ENCODE peak calls at places on chromosomes 11 and 22, in eight cellular contexts. H is WERI-Rb-1, Q is tibial artery, L is coronary artery, K is stomach, G is GM23248, Z is astrocyte of the spinal cord, M is fibroblast of pulmonary artery. R is an unnamed sample.
A peak's percentile ranks its signal among the peaks of the same experiment; 100 is the strongest.

GRCh38 chr11:17802491-17802890 is 67.9 kb downstream of the KCNC1 start:
- DNase-seq in M (no peak), K (no peak), L (no peak), Z (no peak), Q (no peak), G (no peak), H (peak; percentile 68), R (no peak)

GRCh38 chr11:1943977-1944376 is 3.2 kb upstream of the MRPL23 start:
- DNase-seq in Z (peak; percentile 12), M (peak; percentile 49), L (no peak), K (no peak), Q (no peak), G (peak; percentile 36), H (no peak), R (peak; percentile 60)

GRCh38 chr11:34495724-34496377 is 17.7 kb downstream of the ELF5 start:
- DNase-seq in M (no peak), L (no peak), H (no peak), K (peak; percentile 73), Z (peak; percentile 81), G (peak; percentile 22), Q (no peak), R (peak; percentile 50)

GRCh38 chr11:18775492-18776292 is 15.9 kb downstream of the PTPN5 start:
- DNase-seq in G (peak; percentile 63), Z (peak; percentile 10), K (peak; percentile 70), H (peak; percentile 81), L (no peak), M (peak; percentile 63), Q (no peak), R (peak; percentile 31)

GRCh38 chr11:45671246-45672171 is 6.1 kb upstream of the CHST1 start:
- DNase-seq in H (peak; percentile 70), K (no peak), M (no peak), G (no peak), L (no peak), Q (no peak), Z (no peak), R (no peak)

GRCh38 chr22:36413022-36413770 is 25.4 kb upstream of the MYH9 start:
- DNase-seq in L (no peak), Z (no peak), G (peak; percentile 17), M (no peak), H (no peak), Q (no peak), K (no peak), R (no peak)

GRCh38 chr11:111225871-111226270 is 19.7 kb upstream of the POU2AF2 start:
- DNase-seq in Z (no peak), H (no peak), G (no peak), Q (no peak), M (no peak), L (no peak), K (no peak), R (no peak)

GRCh38 chr22:29797351-29797750 is 30.2 kb downstream of the UQCR10 start:
- DNase-seq in L (no peak), Z (no peak), Q (no peak), M (no peak), H (no peak), G (no peak), K (no peak), R (no peak)

GRCh38 chr11:2482745-2483144 is 37.9 kb downstream of the KCNQ1 start:
- DNase-seq in K (no peak), Z (no peak), M (no peak), Q (no peak), G (no peak), H (no peak), L (peak; percentile 41), R (no peak)

GRCh38 chr11:79942071-79942470 is 501.2 kb upstream of the TENM4 start:
- DNase-seq in G (no peak), Z (no peak), L (no peak), H (no peak), M (no peak), K (no peak), Q (no peak), R (no peak)

GRCh38 chr11:126051117-126051516 is 11.5 kb downstream of the CDON start:
- DNase-seq in K (no peak), Q (no peak), L (no peak), G (no peak), Z (no peak), M (no peak), H (no peak), R (no peak)

GRCh38 chr11:131465746-131466145 is 95.3 kb downstream of the NTM start:
- DNase-seq in Q (no peak), H (peak; percentile 78), Z (no peak), K (no peak), G (no peak), M (no peak), L (no peak), R (no peak)

GRCh38 chr11:122863704-122864326 is 18.7 kb upstream of the JHY start:
- DNase-seq in H (peak; percentile 35), M (peak; percentile 67), Q (peak; percentile 57), L (no peak), Z (peak; percentile 51), K (no peak), G (peak; percentile 75), R (peak; percentile 16)

GRCh38 chr11:64058494-64058893 is 22.8 kb downstream of the FLRT1 start:
- DNase-seq in Z (no peak), K (no peak), L (no peak), G (no peak), Q (no peak), M (no peak), H (no peak), R (peak; percentile 64)
- H3K4me3 ChIP-seq in Z (no peak overlapping the region), K (no peak overlapping the region), L (no peak overlapping the region), G (no peak overlapping the region), Q (no peak overlapping the region), M (no peak overlapping the region), H (no peak overlapping the region), R (no peak overlapping the region)

DNA sequence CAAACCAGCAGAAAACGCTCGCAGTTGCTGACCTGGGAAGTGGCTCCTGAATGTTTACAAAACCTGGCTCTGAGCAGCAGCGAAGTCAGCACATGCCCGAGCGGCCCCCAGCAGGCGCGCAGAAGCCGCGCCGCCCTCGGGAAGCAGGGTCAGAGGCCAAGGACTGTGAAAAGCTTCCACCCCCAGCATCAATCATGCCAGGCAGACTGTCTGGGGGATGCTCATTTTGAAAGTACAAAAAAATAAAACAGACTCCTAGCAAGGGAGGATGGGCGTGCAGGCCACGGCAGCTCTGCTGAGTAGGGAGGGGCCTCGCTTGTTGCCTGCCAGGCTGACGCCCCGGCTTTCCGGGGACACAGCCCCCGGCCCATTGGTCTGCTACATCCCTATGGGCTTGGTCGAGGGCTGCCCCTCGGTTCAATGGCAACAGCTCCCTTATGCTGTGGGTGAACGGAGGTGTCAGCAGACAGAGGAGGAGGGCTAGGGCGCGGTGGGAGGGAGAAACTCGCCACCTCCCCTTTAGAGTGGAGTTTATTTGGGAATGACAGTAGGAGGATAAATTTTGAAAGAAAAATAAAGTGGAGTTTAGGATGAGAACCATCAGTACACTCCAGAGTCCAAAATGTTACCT is 37.7 kb upstream of the GNB1L start:
- DNase-seq in Q (no peak), M (peak; percentile 69), K (no peak), H (no peak), Z (peak; percentile 46), L (no peak), G (no peak), R (no peak)
- H3K4me3 ChIP-seq in Q (no peak overlapping the region), M (no peak overlapping the region), K (peak overlapping the region; percentile 12), H (no peak overlapping the region), Z (no peak overlapping the region), L (no peak overlapping the region), G (no peak overlapping the region), R (no peak overlapping the region)

GRCh38 chr11:102116453-102117205 is 6.4 kb downstream of the YAP1 start:
- DNase-seq in K (no peak), Z (no peak), G (peak; percentile 29), H (no peak), M (peak; percentile 57), L (no peak), Q (no peak), R (no peak)
- H3K4me3 ChIP-seq in K (no peak overlapping the region), Z (no peak overlapping the region), G (peak overlapping the region; percentile 56), H (no peak overlapping the region), M (peak overlapping the region; percentile 33), L (no peak overlapping the region), Q (no peak overlapping the region), R (no peak overlapping the region)

GRCh38 chr22:31103111-31103510 is 4.3 kb downstream of the SELENOM start:
- DNase-seq in G (peak; percentile 21), K (no peak), M (no peak), H (no peak), Q (no peak), L (no peak), Z (no peak), R (no peak)
- H3K4me3 ChIP-seq in G (no peak overlapping the region), K (no peak overlapping the region), M (no peak overlapping the region), H (no peak overlapping the region), Q (no peak overlapping the region), L (no peak overlapping the region), Z (no peak overlapping the region), R (no peak overlapping the region)

GRCh38 chr11:55661901-55662300 is at the start of gene OR4C6:
- DNase-seq in M (no peak), K (no peak), G (no peak), L (no peak), Q (no peak), H (no peak), Z (no peak), R (no peak)

GRCh38 chr11:55655096-55655495 is 6.9 kb upstream of the OR4C6 start:
- DNase-seq in Q (no peak), Z (no peak), L (no peak), K (no peak), H (no peak), G (no peak), M (no peak), R (no peak)

GRCh38 chr11:55658031-55658573 is 3.9 kb upstream of the OR4C6 start:
- DNase-seq in H (no peak), Q (no peak), K (no peak), L (no peak), Z (no peak), M (no peak), G (no peak), R (no peak)

GRCh38 chr11:55658608-55659007 is 3.4 kb upstream of the OR4C6 start:
- DNase-seq in L (no peak), Q (no peak), H (no peak), G (no peak), K (no peak), Z (no peak), M (no peak), R (no peak)
- H3K4me3 ChIP-seq in L (no peak overlapping the region), Q (no peak overlapping the region), H (no peak overlapping the region), G (no peak overlapping the region), K (no peak overlapping the region), Z (no peak overlapping the region), M (no peak overlapping the region), R (no peak overlapping the region)

R was measured in MG63.